ENCODE peak calls at places on chromosomes 16 and 17, in ten cellular contexts. F is EL, J is mucosa of gallbladder, U is A549, D is non-pigmented ciliary epithelial cell, Q is putamen, L is caudate nucleus, B is RPMI7951, P is anterior cingulate cortex, V is ELF-1. A is an unnamed sample.

GRCh38 chr16:11109551-11109950 is 146.5 kb downstream of the SOCS1 start:
- DNase-seq in F (peak; percentile 64), J (no peak), U (no peak), D (no peak), Q (no peak), L (no peak), B (peak; percentile 69), P (no peak), V (peak; percentile 52), A (no peak)

GRCh38 chr16:12062343-12063003 is 85.9 kb downstream of the SNX29 start:
- DNase-seq in F (peak; percentile 85), J (no peak), U (no peak), D (peak; percentile 67), Q (no peak), L (no peak), B (peak; percentile 80), P (no peak), V (no peak), A (no peak)

GRCh38 chr16:28863929-28864886 is 565 bp downstream of the SH2B1 start:
- DNase-seq in F (peak; percentile 45), J (no peak), U (no peak), D (no peak), Q (no peak), L (no peak), B (peak; percentile 33), P (no peak), V (no peak), A (no peak)

GRCh38 chr17:16997514-16998429 is 25.9 kb upstream of the TNFRSF13B start:
- DNase-seq in F (no peak), J (no peak), U (peak; percentile 80), D (no peak), Q (no peak), L (no peak), B (no peak), P (no peak), V (peak; percentile 62), A (no peak)

GRCh38 chr16:976389-976931 is 5.1 kb upstream of the SOX8 start:
- DNase-seq in F (no peak), J (no peak), U (no peak), D (no peak), Q (no peak), L (no peak), B (no peak), P (no peak), V (no peak), A (no peak)

GRCh38 chr16:62869837-62870236 is 833.6 kb upstream of the CDH8 start:
- DNase-seq in F (no peak), J (no peak), U (no peak), D (no peak), Q (no peak), L (no peak), B (no peak), P (no peak), V (no peak), A (no peak)

GRCh38 chr17:46009681-46010596 is 10.9 kb downstream of the STH start:
- DNase-seq in F (peak; percentile 63), J (no peak), U (peak; percentile 73), D (no peak), Q (no peak), L (no peak), B (peak; percentile 70), P (no peak), V (no peak), A (no peak)

GRCh38 chr17:73582821-73583220 is 61.4 kb downstream of the SDK2 start:
- DNase-seq in F (no peak), J (no peak), U (no peak), D (no peak), Q (no peak), L (no peak), B (no peak), P (no peak), V (peak; percentile 28), A (no peak)

GRCh38 chr16:71257768-71258167 is 27.2 kb upstream of the HYDIN start:
- DNase-seq in F (no peak), J (no peak), U (no peak), D (no peak), Q (no peak), L (no peak), B (no peak), P (no peak), V (no peak), A (no peak)

GRCh38 chr16:24130494-24131085 is 125.5 kb upstream of the CACNG3 start:
- DNase-seq in F (no peak), J (no peak), U (no peak), D (no peak), Q (no peak), L (peak; percentile 10), B (no peak), P (no peak), V (no peak), A (no peak)

GRCh38 chr16:11310997-11311561 is 29.9 kb upstream of the PRM1 start:
- DNase-seq in F (no peak), J (no peak), U (no peak), D (no peak), Q (no peak), L (no peak), B (peak; percentile 64), P (no peak), V (no peak), A (no peak)

GRCh38 chr16:23924138-23924537 is 88.4 kb downstream of the PRKCB start:
- DNase-seq in F (no peak), J (no peak), U (no peak), D (no peak), Q (no peak), L (no peak), B (no peak), P (no peak), V (no peak), A (no peak)

GRCh38 chr17:45732926-45733505 is 51.1 kb upstream of the CRHR1 start:
- DNase-seq in F (peak; percentile 13), J (no peak), U (no peak), D (no peak), Q (no peak), L (no peak), B (no peak), P (no peak), V (no peak), A (no peak)

GRCh38 chr17:47694818-47695663 is 1.1 kb downstream of the TBKBP1 start:
- DNase-seq in F (peak; percentile 43), J (peak; percentile 36), U (no peak), D (no peak), Q (peak; percentile 63), L (peak; percentile 50), B (no peak), P (no peak), V (no peak), A (peak; percentile 65)

GRCh38 chr16:52318259-52319008 is 228.5 kb downstream of the TOX3 start:
- DNase-seq in F (no peak), J (no peak), U (no peak), D (no peak), Q (no peak), L (no peak), B (no peak), P (no peak), V (peak; percentile 36), A (no peak)

GRCh38 chr17:72150632-72151460 is 30.0 kb downstream of the SOX9 start:
- DNase-seq in F (no peak), J (no peak), U (peak; percentile 65), D (no peak), Q (peak; percentile 88), L (peak; percentile 38), B (peak; percentile 11), P (no peak), V (peak; percentile 86), A (peak; percentile 70)

GRCh38 chr17:7910711-7911110 is 5.4 kb downstream of the RNF227 start:
- DNase-seq in F (no peak), J (no peak), U (no peak), D (no peak), Q (no peak), L (no peak), B (no peak), P (no peak), V (no peak), A (no peak)

GRCh38 chr17:50212121-50212843 is 10.9 kb upstream of the COL1A1 start:
- DNase-seq in F (peak; percentile 87), J (peak; percentile 60), U (no peak), D (no peak), Q (no peak), L (no peak), B (peak; percentile 93), P (no peak), V (peak; percentile 51), A (no peak)

GRCh38 chr16:61791465-61791864 is 244.8 kb downstream of the CDH8 start:
- DNase-seq in F (peak; percentile 68), J (no peak), U (no peak), D (no peak), Q (no peak), L (no peak), B (no peak), P (no peak), V (no peak), A (no peak)

GRCh38 chr17:79087428-79088143 is 13.0 kb downstream of the ENGASE start:
- DNase-seq in F (peak; percentile 57), J (peak; percentile 70), U (peak; percentile 68), D (no peak), Q (peak; percentile 48), L (peak; percentile 24), B (peak; percentile 43), P (peak; percentile 60), V (peak; percentile 85), A (peak; percentile 69)

GRCh38 chr17:7946441-7946840 is 14.4 kb downstream of the CNTROB start:
- DNase-seq in F (no peak), J (no peak), U (no peak), D (no peak), Q (no peak), L (no peak), B (no peak), P (no peak), V (no peak), A (no peak)

GRCh38 chr16:50310308-50311133 is 44.2 kb downstream of the ADCY7 start:
- DNase-seq in F (no peak), J (no peak), U (no peak), D (no peak), Q (no peak), L (no peak), B (no peak), P (no peak), V (no peak), A (no peak)

GRCh38 chr17:48459070-48459469 is 29.1 kb upstream of the SKAP1 start:
- DNase-seq in F (no peak), J (no peak), U (no peak), D (no peak), Q (no peak), L (no peak), B (no peak), P (no peak), V (no peak), A (no peak)

GRCh38 chr16:68564367-68564985 is 25.4 kb downstream of the ZFP90 start:
- DNase-seq in F (no peak), J (no peak), U (peak; percentile 35), D (no peak), Q (no peak), L (no peak), B (peak; percentile 20), P (no peak), V (peak; percentile 10), A (no peak)

GRCh38 chr16:30910427-30911029 is 12.8 kb upstream of the FBXL19 start:
- DNase-seq in F (no peak), J (no peak), U (no peak), D (no peak), Q (no peak), L (no peak), B (no peak), P (no peak), V (no peak), A (no peak)

GRCh38 chr16:87076950-87077749 is 240.0 kb downstream of the C16orf95 start:
- DNase-seq in F (peak; percentile 74), J (peak; percentile 35), U (peak; percentile 79), D (no peak), Q (no peak), L (no peak), B (peak; percentile 80), P (no peak), V (peak; percentile 88), A (no peak)

GRCh38 chr16:12123462-12123861 is 146.9 kb downstream of the SNX29 start:
- DNase-seq in F (no peak), J (no peak), U (no peak), D (no peak), Q (no peak), L (no peak), B (no peak), P (no peak), V (no peak), A (no peak)

GRCh38 chr16:50021509-50021908 is 3.5 kb upstream of the CNEP1R1 start:
- DNase-seq in F (peak; percentile 18), J (no peak), U (peak; percentile 20), D (no peak), Q (no peak), L (no peak), B (peak; percentile 10), P (no peak), V (peak; percentile 74), A (no peak)

A was measured in substantia nigra.